ENCODE peak calls at places on chromosome 18, in nine cellular contexts. A, V, K, U, W, L, J, Z and D are unnamed samples.

GRCh38 chr18:68035709-68036522 is 519.4 kb upstream of the DSEL start:
- DNase-seq in A (no peak), V (no peak), K (no peak), U (no peak), W (no peak), L (no peak), J (peak; percentile 5), Z (peak; percentile 48), D (no peak)

GRCh38 chr18:22977847-22978701 is 44.9 kb downstream of the RBBP8 start:
- DNase-seq in A (no peak), V (no peak), K (no peak), U (no peak), W (peak; percentile 30), L (no peak), J (peak; percentile 47), Z (peak; percentile 84), D (no peak)

GRCh38 chr18:68083131-68083530 is 566.6 kb upstream of the DSEL start:
- DNase-seq in A (no peak), V (no peak), K (no peak), U (no peak), W (no peak), L (no peak), J (no peak), Z (peak; percentile 46), D (no peak)

GRCh38 chr18:26003391-26003790 is 87.0 kb downstream of the SS18 start:
- DNase-seq in A (no peak), V (no peak), K (no peak), U (no peak), W (peak; percentile 40), L (no peak), J (no peak), Z (no peak), D (no peak)

GRCh38 chr18:76416935-76417334 is 78.1 kb downstream of the ZNF516 start:
- DNase-seq in A (no peak), V (no peak), K (no peak), U (no peak), W (no peak), L (no peak), J (peak; percentile 32), Z (peak; percentile 50), D (no peak)

GRCh38 chr18:27223570-27224340 is 38.6 kb upstream of the CHST9 start:
- DNase-seq in A (no peak), V (no peak), K (no peak), U (no peak), W (peak; percentile 21), L (no peak), J (no peak), Z (no peak), D (no peak)

GRCh38 chr18:40911041-40911440 is 1044.0 kb upstream of the PIK3C3 start:
- DNase-seq in A (no peak), V (no peak), K (no peak), U (no peak), W (no peak), L (no peak), J (no peak), Z (no peak), D (no peak)

GRCh38 chr18:79402977-79403722 is 7.4 kb downstream of the NFATC1 start:
- DNase-seq in A (peak; percentile 15), V (peak; percentile 45), K (peak; percentile 63), U (no peak), W (no peak), L (peak; percentile 90), J (no peak), Z (peak; percentile 50), D (peak; percentile 95)

GRCh38 chr18:79596451-79597175 is 83.0 kb upstream of the CTDP1 start:
- DNase-seq in A (no peak), V (no peak), K (no peak), U (no peak), W (no peak), L (no peak), J (no peak), Z (no peak), D (peak; percentile 47)

GRCh38 chr18:8929381-8929780 is 173.1 kb upstream of the NDUFV2 start:
- DNase-seq in A (no peak), V (no peak), K (no peak), U (no peak), W (no peak), L (no peak), J (no peak), Z (peak; percentile 20), D (no peak)

GRCh38 chr18:28357785-28358401 is 181.0 kb upstream of the CDH2 start:
- DNase-seq in A (no peak), V (no peak), K (no peak), U (no peak), W (no peak), L (no peak), J (no peak), Z (peak; percentile 0), D (no peak)

GRCh38 chr18:80183273-80184050 is 63.9 kb downstream of the PARD6G start:
- DNase-seq in A (no peak), V (no peak), K (no peak), U (no peak), W (no peak), L (no peak), J (no peak), Z (no peak), D (peak; percentile 64)

GRCh38 chr18:42281851-42282250 is 326.8 kb downstream of the PIK3C3 start:
- DNase-seq in A (no peak), V (no peak), K (no peak), U (no peak), W (no peak), L (no peak), J (no peak), Z (no peak), D (no peak)

GRCh38 chr18:62878305-62878704 is 163.0 kb downstream of the PHLPP1 start:
- DNase-seq in A (no peak), V (no peak), K (no peak), U (no peak), W (no peak), L (no peak), J (no peak), Z (peak; percentile 53), D (no peak)

GRCh38 chr18:59691046-59691395 is 6.2 kb downstream of the CCBE1 start:
- DNase-seq in A (no peak), V (no peak), K (no peak), U (no peak), W (peak; percentile 12), L (no peak), J (peak; percentile 58), Z (peak; percentile 67), D (no peak)

GRCh38 chr18:28175930-28176673 is 828 bp downstream of the CDH2 start:
- DNase-seq in A (no peak), V (peak; percentile 56), K (no peak), U (peak; percentile 45), W (no peak), L (no peak), J (no peak), Z (peak; percentile 48), D (no peak)

GRCh38 chr18:67694787-67695186 is 178.3 kb upstream of the DSEL start:
- DNase-seq in A (no peak), V (no peak), K (no peak), U (no peak), W (no peak), L (no peak), J (no peak), Z (no peak), D (no peak)

GRCh38 chr18:57353137-57353939 is 981 bp downstream of the ST8SIA3 start:
- DNase-seq in A (no peak), V (no peak), K (no peak), U (peak; percentile 63), W (no peak), L (no peak), J (no peak), Z (no peak), D (no peak)

GRCh38 chr18:33440384-33441043 is at the start of gene CCDC178:
- DNase-seq in A (no peak), V (no peak), K (no peak), U (peak; percentile 64), W (no peak), L (no peak), J (no peak), Z (no peak), D (no peak)

GRCh38 chr18:59837586-59837985 is 62.2 kb upstream of the PMAIP1 start:
- DNase-seq in A (no peak), V (peak; percentile 37), K (peak; percentile 37), U (peak; percentile 14), W (peak; percentile 67), L (no peak), J (peak; percentile 49), Z (peak; percentile 75), D (no peak)